ENCODE peak calls at places on chromosomes 4 and X, in nine cellular contexts. D is ecto neural progenitor cell; H is HEK293T; A is Peyer's patch; U is ovary; E is GM20000; J is GM23248; V is naive thymus-derived CD8-positive, alpha-beta T cell; C is ascending aorta. F is an unnamed sample.

GRCh38 chr4:168694669-168695068 is 197.8 kb downstream of the PALLD start:
- DNase-seq in D (no peak), H (no peak), A (no peak), U (no peak), E (no peak), J (peak), V (no peak), C (no peak), F (no peak)

GRCh38 chr4:152328595-152328994 is 207.3 kb downstream of the FBXW7 start:
- DNase-seq in D (no peak), H (no peak), A (no peak), U (no peak), E (no peak), J (peak), V (no peak), C (no peak), F (no peak)

GRCh38 chr4:3041192-3042142 is 32.9 kb downstream of the HTT-AS start:
- DNase-seq in D (no peak), H (no peak), A (peak), U (peak), E (peak), J (peak), V (no peak), C (peak), F (peak)

GRCh38 chr4:115418997-115419396 is 305.6 kb upstream of the NDST4 start:
- DNase-seq in D (no peak), H (no peak), A (no peak), U (no peak), E (no peak), J (no peak), V (no peak), C (no peak), F (no peak)

GRCh38 chr4:113397114-113397701 is 347.8 kb downstream of the ANK2 start:
- DNase-seq in D (no peak), H (no peak), A (no peak), U (peak), E (no peak), J (peak), V (no peak), C (peak), F (no peak)

GRCh38 chr4:15295421-15296162 is 132.2 kb upstream of the C1QTNF7 start:
- DNase-seq in D (no peak), H (no peak), A (no peak), U (no peak), E (no peak), J (no peak), V (no peak), C (no peak), F (no peak)

GRCh38 chr4:134328741-134329140 is 127.2 kb upstream of the PABPC4L start:
- DNase-seq in D (no peak), H (no peak), A (no peak), U (no peak), E (no peak), J (no peak), V (no peak), C (no peak), F (no peak)

GRCh38 chr4:90127706-90128345 is 632 bp downstream of the CCSER1 start:
- DNase-seq in D (peak), H (peak), A (no peak), U (peak), E (peak), J (peak), V (no peak), C (no peak), F (no peak)

GRCh38 chrX:38805294-38806053 is 4.2 kb downstream of the MID1IP1 start:
- DNase-seq in D (peak), H (peak), A (peak), U (peak), E (peak), J (peak), V (peak), C (peak), F (peak)

GRCh38 chr4:178414042-178414441 is 971.8 kb upstream of the AGA start:
- DNase-seq in D (no peak), H (no peak), A (no peak), U (no peak), E (no peak), J (no peak), V (no peak), C (no peak), F (no peak)

GRCh38 chr4:151808120-151808529 is 47.3 kb upstream of the GATB start:
- DNase-seq in D (no peak), H (peak), A (no peak), U (no peak), E (no peak), J (peak), V (no peak), C (no peak), F (no peak)

GRCh38 chrX:97238632-97239031 is 354.9 kb downstream of the RPA4 start:
- DNase-seq in D (no peak), H (no peak), A (no peak), U (no peak), E (no peak), J (no peak), V (no peak), C (no peak), F (no peak)

GRCh38 chrX:71068052-71068918 is at the start of gene SNX12:
- DNase-seq in D (peak), H (peak), A (peak), U (peak), E (peak), J (peak), V (peak), C (peak), F (peak)

GRCh38 chr4:27662426-27662825 is 801.8 kb downstream of the STIM2 start:
- DNase-seq in D (no peak), H (no peak), A (no peak), U (no peak), E (no peak), J (no peak), V (no peak), C (no peak), F (no peak)

GRCh38 chrX:72240976-72241375 is 2.1 kb upstream of the ERCC6L start:
- DNase-seq in D (no peak), H (no peak), A (no peak), U (no peak), E (no peak), J (no peak), V (no peak), C (no peak), F (no peak)

F was measured in CD4-positive, CD25-positive, alpha-beta regulatory T cell.